ENCODE peak calls at places on chromosomes 5 and 9, in five cellular contexts. U, J, B, H and V are unnamed samples.

GRCh38 chr9:34511160-34511513 is 11.7 kb downstream of the ENHO start:
- DNase-seq in J (no peak), B (no peak), U (no peak), H (no peak), V (no peak)

GRCh38 chr9:108698801-108699200 is 157.0 kb downstream of the ACTL7B start:
- DNase-seq in H (no peak), U (no peak), B (no peak), J (no peak), V (no peak)

GRCh38 chr5:124655943-124656459 is 90.4 kb downstream of the ZNF608 start:
- DNase-seq in U (no peak), B (peak; percentile 97), J (no peak), H (peak; percentile 75), V (no peak)

GRCh38 chr9:76415731-76416130 is 21.5 kb upstream of the RFK start:
- DNase-seq in U (no peak), B (no peak), J (no peak), H (no peak), V (no peak)

GRCh38 chr5:132227485-132228240 is at the start of gene P4HA2:
- DNase-seq in U (no peak), H (peak; percentile 87), B (peak; percentile 65), J (peak; percentile 79), V (peak; percentile 71)

GRCh38 chr9:96486351-96487029 is 36.5 kb downstream of the HABP4 start:
- DNase-seq in U (no peak), H (no peak), B (no peak), J (no peak), V (no peak)

GRCh38 chr9:98523231-98523901 is 185.4 kb downstream of the GABBR2 start:
- DNase-seq in H (no peak), J (no peak), U (no peak), B (no peak), V (no peak)

GRCh38 chr9:135400496-135400895 is 79.1 kb upstream of the PPP1R26 start:
- DNase-seq in J (no peak), U (no peak), H (no peak), B (no peak), V (no peak)

GRCh38 chr5:73152411-73153388 is 20.3 kb upstream of the TMEM174 start:
- DNase-seq in B (no peak), U (no peak), H (no peak), J (no peak), V (no peak)

GRCh38 chr5:42840279-42840678 is 28.6 kb upstream of the SELENOP start:
- DNase-seq in B (no peak), H (peak; percentile 32), J (no peak), U (no peak), V (no peak)

GRCh38 chr5:60594715-60595114 is 105.3 kb downstream of the DEPDC1B start:
- DNase-seq in J (no peak), U (no peak), B (no peak), H (no peak), V (no peak)

GRCh38 chr5:142277796-142278195 is 47.0 kb downstream of the SPRY4 start:
- DNase-seq in J (no peak), H (no peak), U (no peak), B (no peak), V (no peak)

GRCh38 chr5:83124593-83124992 is 47.2 kb downstream of the XRCC4 start:
- DNase-seq in B (peak; percentile 50), H (peak; percentile 56), J (no peak), U (no peak), V (no peak)

GRCh38 chr5:94031631-94032030 is 290.2 kb upstream of the POU5F2 start:
- DNase-seq in B (no peak), H (no peak), U (no peak), J (no peak), V (no peak)

GRCh38 chr9:70491798-70492736 is 77.6 kb upstream of the KLF9 start:
- DNase-seq in U (no peak), J (no peak), H (no peak), B (no peak), V (no peak)

GRCh38 chr9:23851024-23851629 is 25.1 kb upstream of the ELAVL2 start:
- DNase-seq in B (no peak), H (no peak), U (no peak), J (no peak), V (peak; percentile 21)

GRCh38 chr5:11719888-11720481 is 184.3 kb downstream of the CTNND2 start:
- DNase-seq in U (no peak), B (no peak), H (no peak), J (peak; percentile 3), V (peak; percentile 76)

GRCh38 chr5:125046838-125047237 is 300.4 kb upstream of the ZNF608 start:
- DNase-seq in B (no peak), J (no peak), U (no peak), H (no peak), V (no peak)

GRCh38 chr9:129836342-129837007 is 1.2 kb downstream of the USP20 start:
- DNase-seq in H (no peak), J (no peak), U (peak; percentile 23), B (no peak), V (no peak)

GRCh38 chr9:90883661-90884060 is 82.0 kb downstream of the SYK start:
- DNase-seq in H (no peak), U (no peak), J (no peak), B (no peak), V (no peak)

GRCh38 chr5:36703245-36703860 is 96.9 kb downstream of the SLC1A3 start:
- DNase-seq in B (no peak), U (no peak), H (no peak), J (no peak), V (no peak)

GRCh38 chr9:123360161-123361085 is 4.4 kb downstream of the CRB2 start:
- DNase-seq in U (no peak), J (no peak), H (peak; percentile 99), B (no peak), V (peak; percentile 95)

GRCh38 chr9:134992755-134993124 is 75.0 kb upstream of the FCN1 start:
- DNase-seq in B (no peak), H (no peak), J (no peak), U (no peak), V (no peak)

GRCh38 chr5:116084231-116084630 is 594 bp upstream of the COMMD10 start:
- DNase-seq in U (peak; percentile 22), J (no peak), H (no peak), B (no peak), V (peak; percentile 31)

GRCh38 chr5:66769839-66770617 is 173.8 kb downstream of the MAST4 start:
- DNase-seq in B (no peak), H (peak; percentile 10), J (no peak), U (no peak), V (peak; percentile 53)

GRCh38 chr5:58248221-58248620 is 211.7 kb downstream of the PLK2 start:
- DNase-seq in B (no peak), H (no peak), J (no peak), U (no peak), V (no peak)

GRCh38 chr9:14532716-14533115 is 160.5 kb downstream of the ZDHHC21 start:
- DNase-seq in U (no peak), H (no peak), J (no peak), B (no peak), V (no peak)

GRCh38 chr5:115986358-115986757 is 24.1 kb downstream of the LVRN start:
- DNase-seq in H (no peak), U (no peak), J (no peak), B (no peak), V (no peak)

GRCh38 chr5:173242675-173243085 is 7.7 kb upstream of the NKX2-5 start:
- DNase-seq in B (no peak), H (no peak), U (no peak), J (no peak), V (no peak)

GRCh38 chr5:172090976-172091547 is 84.6 kb upstream of the FBXW11 start:
- DNase-seq in B (no peak), H (no peak), U (no peak), J (no peak), V (no peak)

GRCh38 chr5:43677241-43677640 is 74.3 kb downstream of the NNT start:
- DNase-seq in B (no peak), U (no peak), J (no peak), H (no peak), V (no peak)

GRCh38 chr9:134316444-134317160 is 9.7 kb upstream of the RXRA start:
- DNase-seq in J (no peak), H (no peak), B (no peak), U (no peak), V (peak; percentile 77)

GRCh38 chr9:131098391-131099087 is 2.2 kb downstream of the AIF1L start:
- DNase-seq in B (no peak), J (no peak), H (no peak), U (no peak), V (no peak)